ENCODE peak calls at places on chromosomes 12 and 14, in five cellular contexts. K, I, H, Y and A are unnamed samples.

GRCh38 chr14:67497716-67498115 is 9.2 kb upstream of the TMEM229B start:
- DNase-seq in K (no peak), I (no peak), H (no peak), Y (no peak), A (no peak)

GRCh38 chr12:54658306-54659264 is 10.4 kb upstream of the DCD start:
- DNase-seq in K (peak; percentile 46), I (peak; percentile 51), H (no peak), Y (peak; percentile 6), A (peak; percentile 55)

GRCh38 chr12:5063149-5063548 is 19.5 kb downstream of the KCNA5 start:
- DNase-seq in K (no peak), I (no peak), H (no peak), Y (no peak), A (no peak)

GRCh38 chr14:20427231-20428009 is 8.5 kb downstream of the KLHL33 start:
- DNase-seq in K (peak; percentile 71), I (no peak), H (no peak), Y (peak; percentile 71), A (no peak)

GRCh38 chr12:121238604-121239334 is 28.8 kb downstream of the P2RX4 start:
- DNase-seq in K (no peak), I (no peak), H (no peak), Y (no peak), A (no peak)

GRCh38 chr12:12954878-12955625 is 3.1 kb upstream of the GPRC5D start:
- DNase-seq in K (no peak), I (no peak), H (no peak), Y (no peak), A (no peak)

GRCh38 chr12:42638697-42639096 is 49.2 kb upstream of the PRICKLE1 start:
- DNase-seq in K (no peak), I (no peak), H (no peak), Y (no peak), A (no peak)

GRCh38 chr14:86799244-86799647 is 1193.7 kb downstream of the GALC start:
- DNase-seq in K (peak; percentile 95), I (no peak), H (no peak), Y (peak; percentile 98), A (no peak)

GRCh38 chr12:92094751-92095161 is 50.9 kb downstream of the BTG1 start:
- DNase-seq in K (peak; percentile 25), I (no peak), H (no peak), Y (peak; percentile 30), A (no peak)